ENCODE peak calls at places on chromosomes 11 and 22, in five cellular contexts. N is IMR-90, K is heart left ventricle, S is LNCaP clone FGC, L is colonic mucosa. X is an unnamed sample.

GRCh38 chr11:112751763-112752162 is 209.5 kb upstream of the NCAM1 start:
- DNase-seq in L (no peak), N (no peak), S (no peak), K (no peak), X (no peak)

GRCh38 chr22:30221121-30221992 is 25.2 kb downstream of the LIF start:
- DNase-seq in K (no peak), L (no peak), S (no peak), N (no peak), X (no peak)

GRCh38 chr11:128324531-128325141 is 262.7 kb downstream of the ETS1 start:
- DNase-seq in K (no peak), L (no peak), N (no peak), S (no peak), X (no peak)

GRCh38 chr11:57311109-57311936 is 13.4 kb downstream of the TNKS1BP1 start:
- DNase-seq in L (peak; percentile 94), S (peak; percentile 90), K (peak; percentile 96), N (peak; percentile 97), X (peak; percentile 98)

GRCh38 chr11:100687032-100687629 is at the start of gene ARHGAP42:
- DNase-seq in L (peak; percentile 76), K (peak; percentile 85), S (no peak), N (peak; percentile 48), X (peak; percentile 68)

GRCh38 chr11:122020902-122021301 is 95.1 kb downstream of the BLID start:
- DNase-seq in S (no peak), L (no peak), K (no peak), N (peak; percentile 33), X (peak; percentile 61)

GRCh38 chr11:79610678-79611077 is 169.8 kb upstream of the TENM4 start:
- DNase-seq in N (no peak), L (no peak), S (no peak), K (no peak), X (no peak)

GRCh38 chr11:107741044-107741823 is 29.4 kb upstream of the SLN start:
- DNase-seq in L (no peak), K (no peak), N (peak; percentile 44), S (peak; percentile 23), X (peak; percentile 57)

GRCh38 chr11:64841592-64842365 is 2.7 kb downstream of the CDC42BPG start:
- DNase-seq in K (no peak), L (no peak), N (no peak), S (no peak), X (no peak)

GRCh38 chr22:30253205-30253852 is 6.8 kb upstream of the LIF start:
- DNase-seq in L (peak; percentile 76), K (peak; percentile 88), S (no peak), N (peak; percentile 83), X (peak; percentile 70)

GRCh38 chr22:24471570-24471969 is 23.6 kb upstream of the UPB1 start:
- DNase-seq in N (peak; percentile 92), L (no peak), K (peak; percentile 79), S (no peak), X (peak; percentile 91)

DNA sequence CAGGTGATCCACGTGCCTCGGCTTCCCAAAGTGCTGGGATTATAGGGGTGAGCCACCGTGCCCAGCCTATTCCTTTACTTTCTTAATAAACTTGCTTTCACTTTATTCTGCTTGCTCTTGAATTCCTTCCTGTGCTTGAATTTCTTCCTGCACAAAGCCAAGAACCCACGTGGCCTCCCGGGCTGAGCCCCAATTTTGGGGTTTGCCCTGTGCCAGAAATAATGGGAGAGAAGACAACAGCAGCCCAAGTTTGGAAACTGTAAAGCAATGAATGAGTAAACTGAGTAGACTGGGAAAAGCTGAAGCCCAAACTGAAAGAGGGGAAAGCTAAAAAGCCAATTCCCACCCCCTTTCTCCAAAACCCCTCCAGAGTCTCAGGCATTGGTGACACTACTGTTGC is 136.4 kb downstream of the NECTIN1 start:
- DNase-seq in S (no peak), N (no peak), L (peak; percentile 49), K (no peak), X (no peak)
- H3K4me3 ChIP-seq in S (no peak overlapping the region), N (no peak overlapping the region), L (no peak overlapping the region), K (no peak overlapping the region), X (no peak overlapping the region)

GRCh38 chr11:123166095-123166559 is 28.9 kb downstream of the CLMP start:
- DNase-seq in K (no peak), N (peak; percentile 97), S (no peak), L (peak; percentile 53), X (peak; percentile 87)
- TF ChIP-seq CTCF in K (peak; percentile 21), N (peak; percentile 62), S (peak; percentile 25), L (peak; percentile 39), X (peak; percentile 83)

GRCh38 chr11:118912742-118913410 is 12.8 kb downstream of the BCL9L start:
- DNase-seq in N (peak; percentile 24), K (no peak), L (peak; percentile 66), S (no peak), X (no peak)
- H3K4me3 ChIP-seq in N (no peak overlapping the region), K (no peak overlapping the region), L (no peak overlapping the region), S (no peak overlapping the region), X (no peak overlapping the region)

DNA sequence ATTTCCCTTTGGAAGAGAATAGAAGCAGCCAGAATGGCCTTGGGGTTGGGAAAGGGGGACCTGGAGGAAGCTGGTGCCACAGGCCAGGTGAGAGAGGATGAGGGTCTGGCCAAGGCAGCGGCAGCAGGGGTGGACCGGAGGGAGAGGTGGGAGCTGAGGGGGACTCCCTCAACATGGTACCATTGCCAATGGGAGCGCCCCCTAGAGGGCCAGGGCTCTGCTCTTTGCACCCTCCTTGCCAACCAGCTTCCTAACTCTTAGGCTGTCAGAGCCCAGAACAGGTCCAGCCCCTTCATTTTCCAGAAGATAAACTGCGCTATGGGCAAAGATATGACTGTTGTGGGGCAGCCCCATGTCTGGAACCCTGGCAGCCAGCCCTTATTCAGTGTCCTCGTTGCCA is 185.0 kb downstream of the GRIK4 start:
- DNase-seq in K (no peak), S (no peak), L (no peak), N (no peak), X (no peak)
- TF ChIP-seq CTCF in K (no peak), S (no peak), L (no peak), N (no peak), X (no peak)

DNA sequence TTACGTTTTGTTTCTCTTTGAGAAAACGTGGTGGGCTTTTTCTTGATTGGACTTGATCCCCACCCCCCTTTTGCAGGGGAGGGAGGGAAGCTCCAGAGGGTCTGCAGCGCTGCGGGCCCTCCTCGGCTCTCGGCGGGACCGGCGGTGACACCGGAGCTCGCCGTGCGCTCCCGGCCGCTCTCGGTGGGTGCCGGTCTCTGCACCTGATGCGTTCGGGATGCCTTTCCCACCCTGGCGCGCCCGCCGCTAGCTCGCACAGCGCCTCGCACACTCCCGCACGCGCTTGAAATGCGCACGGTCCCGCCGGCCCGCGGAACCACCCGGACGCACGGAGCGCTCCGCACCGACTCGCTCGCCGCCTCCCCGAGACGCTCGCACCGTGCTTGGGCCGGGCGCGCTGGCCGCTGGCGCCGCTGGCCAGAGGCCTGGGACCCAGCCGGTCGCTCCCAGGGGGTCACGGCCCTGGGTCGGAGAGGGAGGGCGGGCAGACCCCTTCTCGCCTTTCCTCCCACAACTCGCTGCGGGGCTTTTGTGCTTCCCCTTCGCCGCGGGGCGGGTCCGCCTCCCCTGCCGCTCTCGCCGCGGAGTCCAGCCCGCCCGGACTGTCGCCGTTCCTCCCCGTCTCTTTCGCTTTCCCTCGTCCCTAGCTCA is 1.0 kb downstream of the ZBTB16 start:
- DNase-seq in N (no peak), K (peak; percentile 50), S (no peak), L (peak; percentile 51), X (no peak)
- H3K4me3 ChIP-seq in N (peak overlapping the region; percentile 68), K (peak overlapping the region; percentile 96), S (peak overlapping the region; percentile 86), L (peak overlapping the region; percentile 76), X (peak overlapping the region; percentile 92)

DNA sequence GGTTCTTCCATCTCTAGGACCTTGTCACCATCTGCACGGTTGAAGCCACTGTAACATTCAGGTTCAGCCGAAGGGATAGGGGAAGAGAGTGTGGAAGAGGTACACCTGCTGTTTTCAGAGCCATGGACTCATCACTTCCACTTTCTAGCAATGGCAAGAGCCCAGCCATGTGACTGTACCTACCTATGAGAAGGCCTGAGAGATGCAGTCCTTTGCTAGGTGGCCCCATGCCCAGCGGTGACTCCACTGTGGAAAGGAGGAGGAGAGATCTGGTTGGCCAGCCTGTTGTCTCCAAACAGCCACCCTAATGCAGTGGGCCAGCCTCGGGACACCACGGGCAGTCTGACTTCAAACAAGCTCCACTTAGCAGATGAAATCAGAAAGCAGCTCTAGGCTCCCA is 16.0 kb downstream of the RASD2 start:
- DNase-seq in S (no peak), N (peak; percentile 21), K (no peak), L (no peak), X (no peak)
- TF ChIP-seq CTCF in S (no peak), N (no peak), K (no peak), L (no peak), X (no peak)

DNA sequence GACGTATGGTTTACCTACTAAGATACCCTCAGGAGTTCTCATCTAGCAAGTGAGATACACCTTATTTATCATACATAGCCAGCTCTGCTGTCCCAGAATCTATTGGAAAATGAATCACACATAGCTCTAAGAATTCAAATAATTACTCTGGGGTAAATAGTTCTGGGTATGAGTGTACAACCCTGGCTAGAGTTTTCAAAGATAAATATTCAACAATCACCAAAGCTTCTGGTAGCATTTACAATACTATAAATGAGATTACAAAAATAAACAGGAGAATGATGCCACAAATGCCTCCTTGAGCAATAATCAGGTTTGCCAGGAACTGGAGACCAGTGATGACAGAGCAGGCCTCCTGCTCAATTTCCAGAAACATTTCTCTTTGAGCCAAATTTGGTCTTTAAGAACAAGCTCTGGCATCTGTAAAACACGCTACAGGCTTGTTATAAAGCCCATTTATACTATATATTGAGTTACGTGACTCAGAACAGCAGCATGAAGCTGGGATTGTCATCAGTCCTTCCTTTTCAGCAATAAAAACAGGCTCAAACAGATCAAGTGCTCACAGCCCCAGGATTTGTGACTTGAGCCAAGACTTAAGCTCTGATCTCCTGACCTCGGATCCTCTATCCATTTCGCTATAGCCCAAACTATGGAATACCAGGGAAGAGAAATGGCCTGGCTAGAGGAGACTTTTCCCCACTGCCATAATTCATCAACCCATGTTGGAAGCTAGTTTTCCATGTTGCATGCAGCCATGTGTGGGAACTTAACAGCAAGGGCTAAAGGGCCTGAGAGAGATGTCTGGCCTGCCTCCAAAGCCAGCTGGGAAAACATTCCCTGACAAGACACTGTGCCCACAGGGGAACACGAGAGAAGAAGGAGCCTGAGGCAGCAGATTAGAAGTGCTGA is 19.7 kb downstream of the RAB30 start:
- DNase-seq in L (no peak), S (peak; percentile 82), K (peak; percentile 67), N (peak; percentile 98), X (peak; percentile 96)
- H3K4me3 ChIP-seq in L (no peak overlapping the region), S (no peak overlapping the region), K (no peak overlapping the region), N (no peak overlapping the region), X (no peak overlapping the region)

DNA sequence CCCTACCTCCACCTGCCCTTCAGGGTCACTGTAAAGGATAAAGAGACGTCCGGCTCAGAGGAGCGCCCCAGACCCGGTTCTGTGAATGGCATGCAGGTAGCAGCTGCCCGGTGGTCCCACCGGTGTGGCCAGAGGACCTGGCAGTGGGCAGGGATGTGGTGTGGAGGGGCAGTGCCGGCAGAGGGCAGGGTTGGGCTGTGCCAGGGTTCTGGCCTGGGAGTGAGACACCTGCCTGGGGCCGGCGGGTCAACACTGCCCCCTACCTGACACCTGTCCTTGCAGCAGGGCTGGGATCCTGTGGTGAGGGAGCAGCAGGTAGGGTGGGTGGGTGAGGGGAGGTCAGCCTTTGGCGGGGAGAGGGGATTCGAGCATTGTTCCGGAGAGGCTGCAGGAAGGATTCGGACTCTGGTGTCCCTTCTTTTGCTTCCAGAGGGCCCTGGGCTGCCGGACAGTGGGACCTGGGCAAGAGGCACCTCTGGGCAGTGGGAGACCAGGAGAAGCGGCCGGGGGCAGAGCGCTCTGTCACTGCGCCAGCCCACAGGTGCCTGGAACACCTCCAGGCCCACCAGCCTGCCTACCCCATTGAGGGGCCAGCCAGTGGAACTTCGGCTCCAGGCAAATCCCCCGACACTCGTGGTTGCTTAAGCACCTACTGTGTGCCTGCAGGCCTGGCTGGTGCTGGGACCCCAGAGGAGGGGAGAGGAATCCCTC is 1.6 kb upstream of the PHLDA2 start:
- DNase-seq in L (peak; percentile 95), K (peak; percentile 66), N (peak; percentile 23), S (peak; percentile 70), X (peak; percentile 49)
- TF ChIP-seq CTCF in L (peak; percentile 85), K (peak; percentile 38), N (peak; percentile 56), S (peak; percentile 99), X (peak; percentile 35)